ENCODE peak calls at places on chromosome 7, in six cellular contexts. One of them, this sample, is unnamed. For H3K4me1, the result is how much of the 10 kb centered on the place peaks cover.

GRCh38 chr7:2220030-2220429 is 12.7 kb downstream of the MAD1L1 start:
- DNase-seq in cardiac muscle cell: no peak
- DNase-seq in PC-3: no peak
- DNase-seq in transverse colon: no peak
- DNase-seq in psoas muscle: no peak
- DNase-seq in heart right ventricle: no peak
- DNase-seq in this sample: no peak

GRCh38 chr7:74294191-74294998 is 5.2 kb downstream of the CLIP2 start:
- DNase-seq in psoas muscle: peak
- DNase-seq in PC-3: no peak
- DNase-seq in heart right ventricle: peak
- DNase-seq in transverse colon: no peak
- DNase-seq in cardiac muscle cell: peak
- DNase-seq in this sample: peak

GRCh38 chr7:94298943-94299342 is 95.8 kb upstream of the COL1A2 start:
- DNase-seq in heart right ventricle: no peak
- DNase-seq in cardiac muscle cell: peak
- DNase-seq in psoas muscle: no peak
- DNase-seq in transverse colon: no peak
- DNase-seq in PC-3: no peak
- DNase-seq in this sample: no peak

GRCh38 chr7:139542308-139543151 is 19.0 kb downstream of the CLEC2L start:
- DNase-seq in psoas muscle: no peak
- DNase-seq in heart right ventricle: no peak
- DNase-seq in PC-3: no peak
- DNase-seq in cardiac muscle cell: no peak
- DNase-seq in transverse colon: no peak
- DNase-seq in this sample: no peak

GRCh38 chr7:73992104-73992562 is 35.8 kb upstream of the ELN start:
- DNase-seq in heart right ventricle: no peak
- DNase-seq in PC-3: no peak
- DNase-seq in psoas muscle: peak
- DNase-seq in cardiac muscle cell: peak
- DNase-seq in transverse colon: no peak
- DNase-seq in this sample: no peak

GRCh38 chr7:30694774-30695721 is 12.8 kb upstream of the CRHR2 start:
- DNase-seq in PC-3: no peak
- DNase-seq in cardiac muscle cell: no peak
- DNase-seq in heart right ventricle: no peak
- DNase-seq in transverse colon: no peak
- DNase-seq in psoas muscle: no peak
- DNase-seq in this sample: no peak

GRCh38 chr7:100802951-100803350 is 24.4 kb downstream of the EPHB4 start:
- DNase-seq in heart right ventricle: no peak
- DNase-seq in psoas muscle: no peak
- DNase-seq in PC-3: no peak
- DNase-seq in transverse colon: peak
- DNase-seq in cardiac muscle cell: no peak
- DNase-seq in this sample: no peak

GRCh38 chr7:76358478-76359110 is at the start of gene YWHAG:
- DNase-seq in heart right ventricle: peak
- DNase-seq in cardiac muscle cell: peak
- DNase-seq in transverse colon: peak
- DNase-seq in PC-3: peak
- DNase-seq in psoas muscle: peak
- DNase-seq in this sample: peak

GRCh38 chr7:158025651-158026600 is 561.7 kb downstream of the PTPRN2 start:
- DNase-seq in psoas muscle: no peak
- DNase-seq in cardiac muscle cell: no peak
- DNase-seq in transverse colon: no peak
- DNase-seq in PC-3: no peak
- DNase-seq in heart right ventricle: no peak
- DNase-seq in this sample: no peak

GRCh38 chr7:28410628-28411578 is 1.4 kb upstream of the CREB5 start:
- DNase-seq in psoas muscle: peak
- DNase-seq in transverse colon: peak
- DNase-seq in PC-3: peak
- DNase-seq in heart right ventricle: peak
- DNase-seq in cardiac muscle cell: peak
- DNase-seq in this sample: peak

GRCh38 chr7:117154721-117155120 is 168.1 kb downstream of the WNT2 start:
- DNase-seq in PC-3: no peak
- DNase-seq in heart right ventricle: no peak
- DNase-seq in transverse colon: no peak
- DNase-seq in cardiac muscle cell: no peak
- DNase-seq in psoas muscle: no peak
- DNase-seq in this sample: no peak

GRCh38 chr7:37048674-37049073 is 324.4 kb upstream of the AOAH start:
- DNase-seq in PC-3: peak
- DNase-seq in heart right ventricle: no peak
- DNase-seq in transverse colon: no peak
- DNase-seq in psoas muscle: no peak
- DNase-seq in cardiac muscle cell: no peak
- DNase-seq in this sample: no peak

GRCh38 chr7:2432910-2433712 is 29.7 kb downstream of the CHST12 start:
- DNase-seq in psoas muscle: no peak
- DNase-seq in PC-3: no peak
- DNase-seq in cardiac muscle cell: no peak
- DNase-seq in transverse colon: no peak
- DNase-seq in heart right ventricle: no peak
- DNase-seq in this sample: no peak

GRCh38 chr7:101923276-101923985 is 106.0 kb downstream of the CUX1 start:
- DNase-seq in cardiac muscle cell: peak
- DNase-seq in psoas muscle: no peak
- DNase-seq in transverse colon: no peak
- DNase-seq in PC-3: no peak
- DNase-seq in heart right ventricle: no peak
- DNase-seq in this sample: no peak

GRCh38 chr7:18087031-18087686 is 59.5 kb upstream of the PRPS1L1 start:
- DNase-seq in cardiac muscle cell: peak
- DNase-seq in heart right ventricle: no peak
- DNase-seq in transverse colon: no peak
- DNase-seq in psoas muscle: no peak
- DNase-seq in PC-3: no peak
- DNase-seq in this sample: peak

GRCh38 chr7:142792593-142792992 is 21.8 kb downstream of the PRSS2 start:
- DNase-seq in heart right ventricle: no peak
- DNase-seq in transverse colon: no peak
- DNase-seq in psoas muscle: no peak
- DNase-seq in cardiac muscle cell: no peak
- DNase-seq in PC-3: no peak
- DNase-seq in this sample: no peak

GRCh38 chr7:142790056-142790455 is 19.3 kb downstream of the PRSS2 start:
- DNase-seq in cardiac muscle cell: no peak
- DNase-seq in psoas muscle: no peak
- DNase-seq in transverse colon: no peak
- DNase-seq in PC-3: no peak
- DNase-seq in heart right ventricle: no peak
- DNase-seq in this sample: no peak

GRCh38 chr7:142790565-142790964 is 19.8 kb downstream of the PRSS2 start:
- DNase-seq in cardiac muscle cell: no peak
- DNase-seq in heart right ventricle: no peak
- DNase-seq in transverse colon: no peak
- DNase-seq in psoas muscle: no peak
- DNase-seq in PC-3: peak
- DNase-seq in this sample: no peak

GRCh38 chr7:142792129-142792528 is 21.4 kb downstream of the PRSS2 start:
- DNase-seq in PC-3: no peak
- DNase-seq in heart right ventricle: no peak
- DNase-seq in psoas muscle: no peak
- DNase-seq in transverse colon: no peak
- DNase-seq in cardiac muscle cell: no peak
- DNase-seq in this sample: no peak

GRCh38 chr7:142791502-142791901 is 20.7 kb downstream of the PRSS2 start:
- DNase-seq in cardiac muscle cell: no peak
- DNase-seq in heart right ventricle: no peak
- DNase-seq in transverse colon: no peak
- DNase-seq in psoas muscle: no peak
- DNase-seq in PC-3: no peak
- DNase-seq in this sample: no peak
- H3K4me1 ChIP-seq in cardiac muscle cell: under half
- H3K4me1 ChIP-seq in heart right ventricle: under half
- H3K4me1 ChIP-seq in transverse colon: under half
- H3K4me1 ChIP-seq in psoas muscle: under half
- H3K4me1 ChIP-seq in PC-3: under half
- H3K4me1 ChIP-seq in this sample: under half

GRCh38 chr7:151851782-151852181 is 25.1 kb downstream of the PRKAG2 start:
- DNase-seq in psoas muscle: no peak
- DNase-seq in PC-3: no peak
- DNase-seq in transverse colon: no peak
- DNase-seq in cardiac muscle cell: no peak
- DNase-seq in heart right ventricle: no peak
- DNase-seq in this sample: peak
- H3K4me3 ChIP-seq in psoas muscle: no peak
- H3K4me3 ChIP-seq in PC-3: no peak
- H3K4me3 ChIP-seq in transverse colon: no peak
- H3K4me3 ChIP-seq in cardiac muscle cell: no peak
- H3K4me3 ChIP-seq in heart right ventricle: peak
- H3K4me3 ChIP-seq in this sample: peak

DNA sequence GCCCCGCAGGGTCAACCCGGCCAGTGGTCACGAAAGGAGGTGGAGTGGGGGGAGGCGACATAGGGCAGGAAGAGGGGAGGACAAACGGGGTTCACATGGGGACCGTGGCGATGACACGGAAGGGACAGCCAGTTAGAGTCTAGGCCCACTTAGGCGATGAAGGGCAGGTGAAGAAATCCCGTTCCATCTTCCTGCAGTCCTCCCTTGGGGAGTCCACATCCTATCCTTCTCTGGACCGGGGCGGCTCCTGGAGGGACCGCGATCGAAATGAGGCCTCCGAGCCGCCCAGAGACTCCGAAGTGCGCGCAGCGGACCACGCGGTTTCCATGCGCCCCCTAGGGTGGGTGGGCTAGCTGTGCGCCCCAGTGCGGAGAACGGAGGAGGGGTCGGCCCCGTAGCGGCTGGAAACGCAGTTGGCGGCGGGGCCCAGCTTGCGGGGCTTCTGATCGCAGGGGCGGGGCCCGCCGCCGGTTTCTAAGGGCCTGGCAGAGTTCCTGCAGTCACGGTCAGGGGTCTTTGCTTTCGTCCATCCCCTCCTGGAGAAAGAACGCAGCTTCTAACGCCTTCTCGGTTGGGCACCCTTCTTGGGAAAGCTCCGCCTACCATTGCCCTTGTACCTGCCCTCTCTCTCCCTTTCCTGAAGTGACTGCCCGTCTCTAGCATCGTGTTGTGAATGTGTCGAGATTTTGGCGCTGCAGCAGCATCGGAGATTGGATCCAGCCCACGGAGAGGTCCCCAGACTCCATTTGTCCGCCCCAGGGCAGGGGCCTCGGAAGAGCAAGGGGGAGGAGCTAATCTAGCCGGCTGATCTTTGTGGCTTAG is 17.9 kb upstream of the TMEM225B start:
- DNase-seq in cardiac muscle cell: peak
- DNase-seq in psoas muscle: peak
- DNase-seq in heart right ventricle: peak
- DNase-seq in transverse colon: peak
- DNase-seq in PC-3: no peak
- DNase-seq in this sample: peak
- TF ChIP-seq CTCF in cardiac muscle cell: peak
- TF ChIP-seq CTCF in psoas muscle: peak
- TF ChIP-seq CTCF in heart right ventricle: peak
- TF ChIP-seq CTCF in transverse colon: peak
- TF ChIP-seq CTCF in PC-3: no peak
- TF ChIP-seq CTCF in this sample: peak

DNA sequence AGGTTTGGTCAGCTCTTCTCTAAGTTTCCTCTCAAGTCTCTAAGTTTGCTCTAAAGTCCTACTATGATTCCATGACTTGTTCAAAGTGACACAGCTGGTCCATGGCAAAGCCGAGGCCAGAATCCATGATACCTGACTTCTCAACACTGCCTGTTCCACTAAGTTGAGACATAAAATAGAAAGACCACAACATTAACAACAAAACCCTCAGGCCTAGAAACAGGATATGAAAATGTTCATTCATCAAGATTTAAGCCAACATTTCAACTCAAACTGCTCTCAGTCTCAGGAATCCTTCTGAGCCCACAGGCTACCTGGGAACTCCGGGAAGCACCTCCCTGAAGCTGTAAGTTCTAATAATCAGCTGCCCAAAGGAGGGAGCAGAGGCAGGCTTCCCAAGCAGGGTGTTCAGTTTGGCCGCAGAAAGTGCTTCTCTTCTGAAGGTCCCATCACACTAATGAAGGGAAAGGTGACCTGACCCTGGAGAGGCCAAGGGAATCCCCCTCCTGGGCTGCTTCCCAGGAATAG is 62.9 kb downstream of the STK17A start:
- DNase-seq in PC-3: no peak
- DNase-seq in heart right ventricle: no peak
- DNase-seq in cardiac muscle cell: no peak
- DNase-seq in transverse colon: no peak
- DNase-seq in psoas muscle: no peak
- DNase-seq in this sample: no peak
- H3K4me1 ChIP-seq in PC-3: half or more
- H3K4me1 ChIP-seq in heart right ventricle: half or more
- H3K4me1 ChIP-seq in cardiac muscle cell: under half
- H3K4me1 ChIP-seq in transverse colon: under half
- H3K4me1 ChIP-seq in psoas muscle: under half
- H3K4me1 ChIP-seq in this sample: half or more

This sample was measured in left ventricle myocardium inferior.